ENCODE peak calls at places on chromosome 9, in six cellular contexts. R, J, Q, F, U and I are unnamed samples.

GRCh38 chr9:394347-395052 is 179.8 kb downstream of the DOCK8 start:
- DNase-seq in J (no peak), U (no peak), F (no peak), Q (no peak), R (no peak), I (no peak)

GRCh38 chr9:108125541-108125940 is 636.0 kb upstream of the KLF4 start:
- DNase-seq in U (no peak), J (no peak), Q (peak), F (no peak), R (no peak), I (no peak)

GRCh38 chr9:8946461-8946860 is 1146.9 kb upstream of the DMAC1 start:
- DNase-seq in R (no peak), J (no peak), U (no peak), Q (no peak), F (no peak), I (no peak)

GRCh38 chr9:97934321-97935115 is 3.5 kb downstream of the HEMGN start:
- DNase-seq in J (no peak), F (no peak), R (no peak), Q (no peak), U (no peak), I (peak)

GRCh38 chr9:92963831-92964606 is 16.7 kb downstream of the FGD3 start:
- DNase-seq in R (no peak), U (no peak), Q (no peak), J (no peak), F (peak), I (peak)

GRCh38 chr9:113580041-113580953 is 116.8 kb downstream of the RGS3 start:
- DNase-seq in J (peak), R (peak), U (no peak), F (no peak), Q (no peak), I (peak)

GRCh38 chr9:1050125-1050895 is at the start of gene DMRT2:
- DNase-seq in U (peak), F (no peak), Q (peak), R (peak), J (peak), I (peak)

GRCh38 chr9:96294146-96294545 is 7.8 kb downstream of the HSD17B3 start:
- DNase-seq in Q (no peak), R (no peak), J (no peak), U (no peak), F (no peak), I (no peak)

GRCh38 chr9:13033959-13034695 is 245.4 kb downstream of the MPDZ start:
- DNase-seq in F (peak), U (peak), R (peak), Q (peak), J (peak), I (peak)

GRCh38 chr9:2469681-2470141 is 151.9 kb upstream of the VLDLR start:
- DNase-seq in F (no peak), R (peak), Q (peak), U (no peak), J (peak), I (peak)

GRCh38 chr9:19174127-19174921 is 47.0 kb upstream of the PLIN2 start:
- DNase-seq in Q (peak), F (peak), U (peak), J (peak), R (peak), I (peak)

GRCh38 chr9:85118990-85119755 is 449.6 kb downstream of the NTRK2 start:
- DNase-seq in U (no peak), Q (no peak), F (no peak), R (no peak), J (peak), I (no peak)

GRCh38 chr9:119278138-119278537 is 91.1 kb downstream of the BRINP1 start:
- DNase-seq in F (no peak), J (no peak), Q (no peak), R (no peak), U (no peak), I (no peak)

GRCh38 chr9:130143974-130144373 is 28.2 kb upstream of the NCS1 start:
- DNase-seq in F (no peak), U (no peak), R (peak), Q (no peak), J (no peak), I (no peak)

GRCh38 chr9:137226338-137227056 is 805 bp upstream of the RNF224 start:
- DNase-seq in Q (no peak), R (no peak), U (no peak), J (peak), F (no peak), I (no peak)

GRCh38 chr9:18743421-18743820 is 269.5 kb downstream of the ADAMTSL1 start:
- DNase-seq in Q (no peak), J (no peak), F (no peak), R (no peak), U (no peak), I (no peak)

GRCh38 chr9:129432671-129433154 is 188.2 kb downstream of the C9orf50 start:
- DNase-seq in J (no peak), F (no peak), R (no peak), U (no peak), Q (no peak), I (no peak)

GRCh38 chr9:38708759-38709158 is 11.2 kb downstream of the FAM240B start:
- DNase-seq in Q (no peak), U (no peak), J (peak), F (no peak), R (no peak), I (no peak)

GRCh38 chr9:89940625-89941024 is 335.8 kb downstream of the GADD45G start:
- DNase-seq in F (peak), U (no peak), R (peak), Q (no peak), J (peak), I (no peak)

GRCh38 chr9:24841993-24842392 is 296.3 kb upstream of the IZUMO3 start:
- DNase-seq in R (no peak), F (no peak), J (no peak), U (no peak), Q (no peak), I (no peak)

GRCh38 chr9:19946446-19947109 is 157.7 kb upstream of the SLC24A2 start:
- DNase-seq in F (peak), J (peak), Q (no peak), R (peak), U (no peak), I (peak)

GRCh38 chr9:116499986-116500871 is 186.9 kb upstream of the TRIM32 start:
- DNase-seq in R (peak), J (peak), F (peak), Q (no peak), U (peak), I (no peak)

DNA sequence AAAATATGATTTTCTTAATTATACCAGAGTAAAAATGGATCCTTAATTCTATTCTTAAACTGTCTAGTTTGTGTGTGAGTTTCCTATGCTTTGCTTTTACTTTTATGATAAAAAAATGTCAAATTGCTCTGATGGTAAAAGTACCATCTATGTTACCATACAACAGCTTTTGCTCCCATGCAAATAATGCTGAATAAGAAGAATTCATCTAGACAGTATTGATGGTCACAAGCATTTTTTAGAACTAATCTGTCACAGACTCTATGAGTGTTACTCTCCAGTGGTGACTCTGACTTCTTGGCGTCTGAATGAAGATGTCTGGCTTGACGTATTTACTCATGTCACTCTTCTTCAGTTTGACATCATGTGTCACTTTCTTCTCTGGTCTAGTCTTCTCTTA is 608.1 kb upstream of the RORB start:
- DNase-seq in Q (no peak), F (no peak), U (no peak), J (no peak), R (no peak), I (no peak)
- TF ChIP-seq CTCF in Q (no peak), F (no peak), U (no peak), J (no peak), R (no peak), I (no peak)

GRCh38 chr9:134341929-134342745 is 15.9 kb downstream of the RXRA start:
- DNase-seq in J (no peak), Q (no peak), F (no peak), R (no peak), U (no peak), I (no peak)

GRCh38 chr9:134339183-134339806 is 13.0 kb downstream of the RXRA start:
- DNase-seq in R (peak), Q (no peak), J (no peak), U (no peak), F (no peak), I (no peak)

GRCh38 chr9:134338394-134339182 is 12.3 kb downstream of the RXRA start:
- DNase-seq in J (no peak), F (no peak), U (no peak), R (no peak), Q (no peak), I (no peak)

GRCh38 chr9:134341306-134341705 is 15.1 kb downstream of the RXRA start:
- DNase-seq in Q (no peak), F (no peak), U (no peak), J (no peak), R (no peak), I (no peak)

DNA sequence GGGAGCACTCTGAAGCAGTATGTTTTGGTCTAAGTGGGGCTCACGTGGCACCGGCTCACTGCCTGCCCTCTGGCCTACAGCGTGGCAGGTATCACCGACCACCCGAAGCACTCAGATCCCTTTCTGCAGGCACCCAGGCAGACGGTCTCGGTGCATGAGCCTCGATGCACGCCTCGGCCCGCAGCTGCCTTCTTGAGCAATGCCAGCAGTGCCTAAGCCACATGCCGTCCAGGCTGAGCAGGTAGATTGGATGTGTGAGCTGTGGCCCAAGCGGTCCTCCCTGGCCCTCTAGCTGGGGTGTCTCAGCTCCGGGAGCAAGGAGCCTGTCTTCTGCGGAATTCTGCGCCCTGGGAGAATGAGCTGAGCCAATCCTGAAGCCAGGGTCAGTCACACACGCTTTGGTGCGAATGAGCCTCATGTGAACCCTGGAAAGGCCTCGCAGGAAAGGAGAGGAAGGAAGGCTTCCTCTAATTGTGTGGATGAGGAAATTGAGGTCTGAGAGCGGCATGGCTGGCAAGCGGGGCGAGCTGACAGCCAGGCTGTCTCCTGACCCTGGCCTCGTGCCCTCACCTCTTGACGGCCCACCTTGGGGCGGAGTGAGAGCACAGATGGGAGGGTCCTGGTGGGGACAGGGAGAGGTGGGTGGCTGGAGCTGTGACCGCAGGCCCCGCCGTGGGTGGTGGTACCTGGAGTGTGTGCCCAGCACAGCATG is 14.4 kb downstream of the RXRA start:
- DNase-seq in F (no peak), R (no peak), Q (no peak), U (no peak), J (no peak), I (no peak)
- H3K27ac ChIP-seq in F (no peak), R (no peak), Q (no peak), U (no peak), J (no peak), I (no peak)

GRCh38 chr9:78954286-78954685 is 617.5 kb upstream of the TLE4 start:
- DNase-seq in F (peak), U (no peak), Q (no peak), J (no peak), R (peak), I (no peak)
- H3K4me2 ChIP-seq in F (no peak), U (no peak), Q (no peak), J (no peak), R (no peak), I (no peak)

GRCh38 chr9:124392855-124393460 is 22.3 kb downstream of the PSMB7 start:
- DNase-seq in U (peak), Q (peak), R (peak), J (peak), F (no peak), I (peak)
- TF ChIP-seq CTCF in U (peak), Q (peak), R (peak), J (peak), F (peak), I (peak)

GRCh38 chr9:134438204-134438788 is 112.0 kb downstream of the RXRA start:
- DNase-seq in F (no peak), R (no peak), J (no peak), U (no peak), Q (peak), I (peak)
- H3K27ac ChIP-seq in F (peak), R (no peak), J (no peak), U (no peak), Q (no peak), I (no peak)